ENCODE peak calls at places on chromosomes 12 and 14, in eight cellular contexts. E is A549; T is psoas muscle; H is EH; F is pancreas; P is Peyer's patch; K is stimulated activated CD4-positive, alpha-beta T cell treated with anti-CD3 and anti-CD28 coated beads, Interleukin-12 subunit alpha, Interleukin-12 subunit beta, amount 100 ng/mL, for 4 hours; V is head of caudate nucleus. Q is an unnamed sample.
A peak's percentile ranks its signal among the peaks of the same experiment; 100 is the strongest.

GRCh38 chr12:15001733-15002471 is 29.1 kb downstream of the PDE6H start:
- DNase-seq in E (no peak), T (peak; percentile 30), H (peak; percentile 30), F (no peak), P (no peak), K (no peak), V (peak; percentile 48), Q (no peak)

GRCh38 chr12:124397807-124398577 is 103.1 kb downstream of the RFLNA start:
- DNase-seq in E (no peak), T (no peak), H (peak; percentile 27), F (peak; percentile 43), P (no peak), K (no peak), V (no peak), Q (no peak)

GRCh38 chr14:84036863-84037262 is 1493.1 kb upstream of the FLRT2 start:
- DNase-seq in E (no peak), T (no peak), H (no peak), F (no peak), P (no peak), K (no peak), V (no peak), Q (no peak)

GRCh38 chr12:95417372-95417771 is 56.6 kb upstream of the METAP2 start:
- DNase-seq in E (no peak), T (no peak), H (no peak), F (no peak), P (no peak), K (no peak), V (no peak), Q (no peak)

GRCh38 chr12:88952543-88952942 is 372.3 kb upstream of the KITLG start:
- DNase-seq in E (no peak), T (no peak), H (peak; percentile 76), F (no peak), P (no peak), K (no peak), V (no peak), Q (no peak)

GRCh38 chr12:85373045-85373444 is 93.0 kb downstream of the ALX1 start:
- DNase-seq in E (no peak), T (no peak), H (no peak), F (no peak), P (no peak), K (no peak), V (no peak), Q (no peak)

GRCh38 chr12:53122961-53123468 is 19.7 kb downstream of the SOAT2 start:
- DNase-seq in E (no peak), T (no peak), H (peak; percentile 72), F (no peak), P (no peak), K (no peak), V (no peak), Q (no peak)

GRCh38 chr12:76312314-76312713 is 35.9 kb downstream of the BBS10 start:
- DNase-seq in E (no peak), T (no peak), H (peak; percentile 33), F (no peak), P (no peak), K (no peak), V (no peak), Q (no peak)

Q was measured in CD8-positive, alpha-beta T cell.